ENCODE peak calls at places on chromosomes 2 and 18, in nine cellular contexts. I, H, Q, A, C, R, T, O and J are unnamed samples.

GRCh38 chr2:6181525-6182270 is 489.5 kb downstream of the SOX11 start:
- DNase-seq in I (no peak), H (no peak), Q (peak; percentile 98), A (peak; percentile 94), C (no peak), R (no peak), T (no peak), O (no peak), J (no peak)

GRCh38 chr18:62426191-62426488 is 96.7 kb upstream of the ZCCHC2 start:
- DNase-seq in I (no peak), H (no peak), Q (no peak), A (no peak), C (no peak), R (no peak), T (no peak), O (no peak), J (no peak)

GRCh38 chr2:221100467-221101089 is 471.5 kb downstream of the EPHA4 start:
- DNase-seq in I (no peak), H (no peak), Q (peak; percentile 20), A (no peak), C (no peak), R (no peak), T (no peak), O (no peak), J (no peak)

GRCh38 chr2:86225581-86225980 is 26.3 kb downstream of the MRPL35 start:
- DNase-seq in I (no peak), H (peak; percentile 37), Q (no peak), A (no peak), C (peak; percentile 57), R (no peak), T (no peak), O (peak; percentile 87), J (peak; percentile 90)

GRCh38 chr2:60634443-60634842 is 81.0 kb upstream of the BCL11A start:
- DNase-seq in I (no peak), H (no peak), Q (no peak), A (no peak), C (no peak), R (no peak), T (no peak), O (no peak), J (no peak)

GRCh38 chr2:152648336-152648735 is 68.9 kb downstream of the PRPF40A start:
- DNase-seq in I (no peak), H (no peak), Q (peak; percentile 53), A (peak; percentile 32), C (no peak), R (peak; percentile 25), T (no peak), O (no peak), J (no peak)

GRCh38 chr2:201638331-201638730 is 5.0 kb downstream of the TMEM237 start:
- DNase-seq in I (no peak), H (no peak), Q (no peak), A (peak; percentile 41), C (no peak), R (no peak), T (no peak), O (no peak), J (no peak)

GRCh38 chr18:47876813-47877212 is 53.6 kb downstream of the SMAD2 start:
- DNase-seq in I (no peak), H (no peak), Q (no peak), A (no peak), C (no peak), R (no peak), T (no peak), O (no peak), J (no peak)

GRCh38 chr18:55076643-55077218 is 117.5 kb upstream of the CCDC68 start:
- DNase-seq in I (no peak), H (no peak), Q (no peak), A (peak; percentile 11), C (no peak), R (no peak), T (no peak), O (no peak), J (no peak)

GRCh38 chr18:46148810-46149209 is 44.6 kb downstream of the HAUS1 start:
- DNase-seq in I (peak; percentile 56), H (no peak), Q (peak; percentile 66), A (peak; percentile 59), C (no peak), R (peak; percentile 42), T (peak; percentile 38), O (no peak), J (no peak)

GRCh38 chr2:143608758-143609157 is 479.5 kb downstream of the ARHGAP15 start:
- DNase-seq in I (no peak), H (no peak), Q (no peak), A (no peak), C (no peak), R (no peak), T (no peak), O (no peak), J (no peak)

GRCh38 chr18:13500227-13500865 is 226.0 kb downstream of the FAM210A start:
- DNase-seq in I (peak; percentile 24), H (no peak), Q (peak; percentile 56), A (peak; percentile 57), C (no peak), R (no peak), T (no peak), O (peak; percentile 75), J (peak; percentile 76)

GRCh38 chr18:42801706-42802105 is 313.8 kb downstream of the RIT2 start:
- DNase-seq in I (no peak), H (no peak), Q (peak; percentile 18), A (no peak), C (no peak), R (no peak), T (no peak), O (no peak), J (no peak)

GRCh38 chr2:237581751-237582746 is 8.5 kb downstream of the RAB17 start:
- DNase-seq in I (peak; percentile 35), H (peak; percentile 22), Q (peak; percentile 81), A (peak; percentile 71), C (peak; percentile 59), R (no peak), T (peak; percentile 74), O (peak; percentile 92), J (peak; percentile 92)

GRCh38 chr18:69898241-69898861 is 49.3 kb downstream of the CD226 start:
- DNase-seq in I (no peak), H (no peak), Q (no peak), A (no peak), C (no peak), R (no peak), T (no peak), O (no peak), J (no peak)

GRCh38 chr2:39733070-39733674 is 45.9 kb downstream of the THUMPD2 start:
- DNase-seq in I (no peak), H (no peak), Q (no peak), A (no peak), C (no peak), R (no peak), T (no peak), O (no peak), J (no peak)

DNA sequence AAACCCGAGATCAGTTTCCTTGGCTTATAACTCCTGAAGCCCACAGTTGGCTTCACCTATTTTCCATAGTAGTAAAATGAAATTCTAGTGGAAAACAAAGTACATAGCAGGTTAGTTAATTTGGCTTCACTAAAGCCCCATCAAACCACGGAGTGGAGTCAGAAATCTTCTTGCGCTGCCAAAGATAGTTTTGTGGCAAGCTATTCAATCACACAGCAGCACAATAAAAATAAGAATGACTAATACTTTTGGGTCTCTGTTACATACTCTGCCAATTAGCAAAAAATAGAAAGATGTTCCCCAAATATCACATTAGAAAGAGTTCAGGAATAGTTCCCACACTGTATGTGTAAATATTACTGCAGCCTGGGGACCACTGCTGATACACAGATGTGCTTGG is 175.2 kb upstream of the NOL4 start:
- DNase-seq in I (no peak), H (no peak), Q (no peak), A (no peak), C (no peak), R (no peak), T (no peak), O (no peak), J (no peak)
- H3K27ac ChIP-seq in I (no peak overlapping the region), H (no peak overlapping the region), Q (no peak overlapping the region), A (no peak overlapping the region), C (no peak overlapping the region), R (no peak overlapping the region), T (no peak overlapping the region), O (no peak overlapping the region), J (no peak overlapping the region)

GRCh38 chr2:119838179-119838578 is 78.5 kb downstream of the PTPN4 start:
- DNase-seq in I (no peak), H (no peak), Q (no peak), A (no peak), C (no peak), R (peak; percentile 33), T (no peak), O (no peak), J (no peak)
- H3K27ac ChIP-seq in I (no peak overlapping the region), H (no peak overlapping the region), Q (no peak overlapping the region), A (no peak overlapping the region), C (no peak overlapping the region), R (peak overlapping the region; percentile 9), T (no peak overlapping the region), O (no peak overlapping the region), J (no peak overlapping the region)

DNA sequence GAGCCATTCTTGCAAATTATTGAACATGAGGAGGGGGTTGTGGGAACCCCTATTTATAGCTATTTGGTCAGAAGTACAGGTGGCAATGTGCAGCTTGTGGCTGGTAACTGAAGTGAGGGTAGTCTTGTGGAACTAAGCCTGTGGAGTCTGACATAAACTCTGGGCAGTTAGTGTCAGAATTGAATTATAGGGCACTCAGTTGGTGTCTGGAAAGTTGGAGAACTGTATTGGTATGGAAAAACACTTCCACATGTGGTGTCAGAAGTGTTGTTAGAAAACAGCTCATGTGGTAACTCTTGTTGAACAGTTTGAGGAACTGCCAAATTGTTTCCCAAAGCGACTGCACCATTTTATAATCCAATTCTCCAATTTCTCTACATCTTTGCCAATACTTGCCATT is 7.5 kb downstream of the RALBP1 start:
- DNase-seq in I (no peak), H (no peak), Q (no peak), A (no peak), C (no peak), R (no peak), T (no peak), O (no peak), J (no peak)
- H3K27ac ChIP-seq in I (no peak overlapping the region), H (no peak overlapping the region), Q (no peak overlapping the region), A (no peak overlapping the region), C (no peak overlapping the region), R (no peak overlapping the region), T (no peak overlapping the region), O (no peak overlapping the region), J (no peak overlapping the region)

GRCh38 chr2:98571121-98571701 is 37.1 kb downstream of the COA5 start:
- DNase-seq in I (no peak), H (no peak), Q (no peak), A (no peak), C (no peak), R (no peak), T (no peak), O (no peak), J (no peak)

GRCh38 chr2:98572211-98572610 is 36.1 kb downstream of the COA5 start:
- DNase-seq in I (no peak), H (no peak), Q (no peak), A (no peak), C (no peak), R (no peak), T (no peak), O (no peak), J (no peak)

GRCh38 chr2:98571796-98572195 is 36.5 kb downstream of the COA5 start:
- DNase-seq in I (no peak), H (no peak), Q (no peak), A (no peak), C (no peak), R (no peak), T (no peak), O (no peak), J (no peak)

GRCh38 chr2:98572676-98573075 is 35.6 kb downstream of the COA5 start:
- DNase-seq in I (no peak), H (no peak), Q (no peak), A (no peak), C (no peak), R (no peak), T (no peak), O (no peak), J (no peak)

GRCh38 chr2:98573426-98573825 is 34.9 kb downstream of the COA5 start:
- DNase-seq in I (no peak), H (no peak), Q (no peak), A (no peak), C (no peak), R (no peak), T (no peak), O (no peak), J (no peak)
- H3K27ac ChIP-seq in I (no peak overlapping the region), H (no peak overlapping the region), Q (no peak overlapping the region), A (no peak overlapping the region), C (no peak overlapping the region), R (no peak overlapping the region), T (no peak overlapping the region), O (no peak overlapping the region), J (no peak overlapping the region)